ENCODE peak calls at places on chromosomes 13 and 19, in six cellular contexts. A is CD4-positive, alpha-beta T cell; L is PC-3; T is neural crest cell; N is immature natural killer cell; W is T-helper 1 cell. V is an unnamed sample.

GRCh38 chr13:110561335-110562033 is at the start of gene RAB20:
- DNase-seq in N (peak), W (peak), L (peak), A (peak), T (peak), V (peak)

GRCh38 chr13:95176611-95177259 is 124.5 kb downstream of the ABCC4 start:
- DNase-seq in L (no peak), W (no peak), A (peak), T (no peak), N (no peak), V (peak)

GRCh38 chr19:2363419-2363818 is 3.4 kb downstream of the TMPRSS9 start:
- DNase-seq in N (no peak), T (no peak), L (no peak), W (no peak), A (no peak), V (no peak)

GRCh38 chr19:19062454-19063182 is 1.2 kb upstream of the SLC25A42 start:
- DNase-seq in A (no peak), N (no peak), W (no peak), L (peak), T (no peak), V (peak)

GRCh38 chr13:79085021-79085420 is 321.0 kb downstream of the RBM26 start:
- DNase-seq in N (no peak), L (no peak), A (no peak), T (no peak), W (no peak), V (no peak)

GRCh38 chr19:54674021-54674617 is 11.3 kb downstream of the LILRB4 start:
- DNase-seq in W (no peak), L (peak), T (no peak), N (peak), A (no peak), V (peak)

GRCh38 chr19:3403489-3404323 is 37.3 kb downstream of the NFIC start:
- DNase-seq in A (no peak), W (no peak), N (no peak), T (no peak), L (no peak), V (peak)

GRCh38 chr19:46493236-46494114 is 2.2 kb downstream of the PNMA8B start:
- DNase-seq in N (no peak), T (no peak), W (no peak), A (no peak), L (no peak), V (no peak)

GRCh38 chr19:1718382-1719315 is 34.7 kb upstream of the ONECUT3 start:
- DNase-seq in L (no peak), T (no peak), N (no peak), W (no peak), A (no peak), V (no peak)

GRCh38 chr13:27406178-27406939 is 18.1 kb upstream of the GTF3A start:
- DNase-seq in N (peak), W (no peak), L (peak), A (no peak), T (no peak), V (peak)

GRCh38 chr19:40241809-40242384 is 15.4 kb upstream of the CCNP start:
- DNase-seq in A (no peak), W (no peak), L (no peak), T (no peak), N (no peak), V (peak)

GRCh38 chr19:12194827-12195500 is 32.1 kb downstream of the ZNF136 start:
- DNase-seq in A (peak), W (peak), T (no peak), N (peak), L (no peak), V (peak)

GRCh38 chr19:16259385-16260159 is 61.9 kb downstream of the AP1M1 start:
- DNase-seq in T (no peak), L (no peak), N (no peak), A (no peak), W (no peak), V (no peak)

GRCh38 chr19:47765522-47766358 is 12.8 kb upstream of the SELENOW start:
- DNase-seq in T (peak), W (no peak), A (peak), L (peak), N (no peak), V (peak)

GRCh38 chr19:55304279-55304978 is 20.6 kb downstream of the BRSK1 start:
- DNase-seq in N (no peak), W (no peak), A (no peak), T (peak), L (peak), V (peak)

GRCh38 chr13:52319876-52320275 is 86.1 kb downstream of the THSD1 start:
- DNase-seq in T (no peak), W (no peak), L (peak), N (no peak), A (no peak), V (no peak)

GRCh38 chr13:27691207-27691606 is 69.5 kb downstream of the POLR1D start:
- DNase-seq in N (no peak), W (no peak), T (no peak), A (no peak), L (no peak), V (no peak)

GRCh38 chr13:30520571-30520970 is 54.8 kb upstream of the HMGB1 start:
- DNase-seq in T (no peak), L (peak), W (no peak), A (no peak), N (no peak), V (no peak)

GRCh38 chr13:104098421-104098820 is 1032.2 kb upstream of the SLC10A2 start:
- DNase-seq in A (no peak), W (no peak), T (no peak), L (no peak), N (no peak), V (peak)

GRCh38 chr19:34976611-34977010 is 12.6 kb upstream of the ZNF792 start:
- DNase-seq in L (no peak), T (no peak), W (no peak), N (no peak), A (no peak), V (no peak)

GRCh38 chr19:13463296-13463695 is 43.0 kb downstream of the CACNA1A start:
- DNase-seq in W (no peak), T (peak), L (peak), A (no peak), N (no peak), V (peak)

GRCh38 chr19:43439183-43440063 is 24.7 kb downstream of the TEX101 start:
- DNase-seq in N (peak), L (peak), T (no peak), A (peak), W (peak), V (peak)